ENCODE peak calls at places on chromosome 5, in five cellular contexts. One of them, this sample, is unnamed.

GRCh38 chr5:59992206-59992605 is 98.7 kb upstream of the PDE4D start:
- DNase-seq in aorta: no peak
- DNase-seq in breast epithelium: no peak
- DNase-seq in stimulated activated CD8-positive, alpha-beta memory T cell treated with anti-CD3 and anti-CD28 coated beads, Interleukin-4, amount 100 ng/mL, for 48 hours: no peak
- DNase-seq in IMR-90: no peak
- DNase-seq in this sample: no peak

GRCh38 chr5:176543428-176544182 is 5.5 kb upstream of the CDHR2 start:
- DNase-seq in aorta: peak
- DNase-seq in breast epithelium: peak
- DNase-seq in stimulated activated CD8-positive, alpha-beta memory T cell treated with anti-CD3 and anti-CD28 coated beads, Interleukin-4, amount 100 ng/mL, for 48 hours: peak
- DNase-seq in IMR-90: no peak
- DNase-seq in this sample: peak

GRCh38 chr5:115262066-115262404 is 642 bp downstream of the PGGT1B start:
- DNase-seq in aorta: no peak
- DNase-seq in breast epithelium: no peak
- DNase-seq in stimulated activated CD8-positive, alpha-beta memory T cell treated with anti-CD3 and anti-CD28 coated beads, Interleukin-4, amount 100 ng/mL, for 48 hours: no peak
- DNase-seq in IMR-90: peak
- DNase-seq in this sample: no peak

GRCh38 chr5:88679638-88680037 is 203.3 kb downstream of the MEF2C start:
- DNase-seq in aorta: no peak
- DNase-seq in breast epithelium: no peak
- DNase-seq in stimulated activated CD8-positive, alpha-beta memory T cell treated with anti-CD3 and anti-CD28 coated beads, Interleukin-4, amount 100 ng/mL, for 48 hours: no peak
- DNase-seq in IMR-90: no peak
- DNase-seq in this sample: no peak

GRCh38 chr5:94777163-94777885 is 158.9 kb downstream of the SLF1 start:
- DNase-seq in aorta: no peak
- DNase-seq in breast epithelium: no peak
- DNase-seq in stimulated activated CD8-positive, alpha-beta memory T cell treated with anti-CD3 and anti-CD28 coated beads, Interleukin-4, amount 100 ng/mL, for 48 hours: no peak
- DNase-seq in IMR-90: no peak
- DNase-seq in this sample: no peak

GRCh38 chr5:114055810-114056476 is 305.9 kb upstream of the KCNN2 start:
- DNase-seq in aorta: peak
- DNase-seq in breast epithelium: no peak
- DNase-seq in stimulated activated CD8-positive, alpha-beta memory T cell treated with anti-CD3 and anti-CD28 coated beads, Interleukin-4, amount 100 ng/mL, for 48 hours: no peak
- DNase-seq in IMR-90: peak
- DNase-seq in this sample: no peak

GRCh38 chr5:159178978-159179377 is 30.4 kb downstream of the RNF145 start:
- DNase-seq in aorta: no peak
- DNase-seq in breast epithelium: no peak
- DNase-seq in stimulated activated CD8-positive, alpha-beta memory T cell treated with anti-CD3 and anti-CD28 coated beads, Interleukin-4, amount 100 ng/mL, for 48 hours: no peak
- DNase-seq in IMR-90: peak
- DNase-seq in this sample: no peak

GRCh38 chr5:144582046-144582445 is 411.4 kb downstream of the KCTD16 start:
- DNase-seq in aorta: no peak
- DNase-seq in breast epithelium: no peak
- DNase-seq in stimulated activated CD8-positive, alpha-beta memory T cell treated with anti-CD3 and anti-CD28 coated beads, Interleukin-4, amount 100 ng/mL, for 48 hours: no peak
- DNase-seq in IMR-90: no peak
- DNase-seq in this sample: no peak

GRCh38 chr5:110063640-110064592 is 374.2 kb downstream of the MAN2A1 start:
- DNase-seq in aorta: no peak
- DNase-seq in breast epithelium: no peak
- DNase-seq in stimulated activated CD8-positive, alpha-beta memory T cell treated with anti-CD3 and anti-CD28 coated beads, Interleukin-4, amount 100 ng/mL, for 48 hours: no peak
- DNase-seq in IMR-90: no peak
- DNase-seq in this sample: no peak

GRCh38 chr5:16431482-16431881 is 34.1 kb downstream of the ZNF622 start:
- DNase-seq in aorta: no peak
- DNase-seq in breast epithelium: no peak
- DNase-seq in stimulated activated CD8-positive, alpha-beta memory T cell treated with anti-CD3 and anti-CD28 coated beads, Interleukin-4, amount 100 ng/mL, for 48 hours: no peak
- DNase-seq in IMR-90: no peak
- DNase-seq in this sample: no peak

GRCh38 chr5:155870636-155871035 is 456.3 kb upstream of the SGCD start:
- DNase-seq in aorta: no peak
- DNase-seq in breast epithelium: no peak
- DNase-seq in stimulated activated CD8-positive, alpha-beta memory T cell treated with anti-CD3 and anti-CD28 coated beads, Interleukin-4, amount 100 ng/mL, for 48 hours: no peak
- DNase-seq in IMR-90: no peak
- DNase-seq in this sample: no peak

GRCh38 chr5:26625099-26625498 is 413.3 kb downstream of the CDH9 start:
- DNase-seq in aorta: no peak
- DNase-seq in breast epithelium: no peak
- DNase-seq in stimulated activated CD8-positive, alpha-beta memory T cell treated with anti-CD3 and anti-CD28 coated beads, Interleukin-4, amount 100 ng/mL, for 48 hours: no peak
- DNase-seq in IMR-90: no peak
- DNase-seq in this sample: no peak